ENCODE peak calls at places on chromosome 4, in ten cellular contexts. J is HFFc6, F is fibroblast of pulmonary artery, B is fibroblast of mammary gland, Z is B cell, U is breast epithelium, O is endothelial cell, K is heart right ventricle, A is mammary epithelial cell, V is osteoblast. L is an unnamed sample.

GRCh38 chr4:24213936-24214335 is 324.1 kb upstream of the PPARGC1A start:
- DNase-seq in J (no peak), F (no peak), B (no peak), Z (no peak), U (no peak), O (no peak), K (no peak), A (no peak), V (no peak), L (no peak)

GRCh38 chr4:27442146-27442545 is 581.5 kb downstream of the STIM2 start:
- DNase-seq in J (no peak), F (peak), B (no peak), Z (no peak), U (no peak), O (no peak), K (no peak), A (no peak), V (no peak), L (no peak)

GRCh38 chr4:152369903-152370296 is 166.0 kb downstream of the FBXW7 start:
- DNase-seq in J (no peak), F (no peak), B (no peak), Z (no peak), U (no peak), O (no peak), K (no peak), A (no peak), V (no peak), L (no peak)

GRCh38 chr4:26723216-26723615 is 137.4 kb upstream of the STIM2 start:
- DNase-seq in J (no peak), F (no peak), B (no peak), Z (no peak), U (no peak), O (no peak), K (no peak), A (no peak), V (no peak), L (no peak)

GRCh38 chr4:48017108-48017527 is 546 bp downstream of the NIPAL1 start:
- DNase-seq in J (peak), F (peak), B (peak), Z (no peak), U (peak), O (peak), K (no peak), A (peak), V (peak), L (no peak)

GRCh38 chr4:187309456-187309855 is 585.8 kb upstream of the FAT1 start:
- DNase-seq in J (peak), F (peak), B (no peak), Z (no peak), U (no peak), O (no peak), K (no peak), A (peak), V (no peak), L (no peak)

GRCh38 chr4:180814875-180815417 is 1428.3 kb upstream of the TENM3 start:
- DNase-seq in J (no peak), F (no peak), B (no peak), Z (no peak), U (no peak), O (no peak), K (no peak), A (no peak), V (no peak), L (no peak)

GRCh38 chr4:5976921-5977320 is 41.3 kb downstream of the C4orf50 start:
- DNase-seq in J (no peak), F (no peak), B (no peak), Z (no peak), U (peak), O (no peak), K (no peak), A (no peak), V (no peak), L (no peak)

GRCh38 chr4:106502106-106502699 is 133.6 kb upstream of the GIMD1 start:
- DNase-seq in J (peak), F (peak), B (peak), Z (no peak), U (peak), O (peak), K (peak), A (peak), V (peak), L (no peak)

GRCh38 chr4:105154576-105154975 is 7.9 kb downstream of the TET2 start:
- DNase-seq in J (no peak), F (no peak), B (no peak), Z (no peak), U (no peak), O (no peak), K (no peak), A (no peak), V (no peak), L (no peak)

GRCh38 chr4:161336016-161336415 is 827.8 kb downstream of the FSTL5 start:
- DNase-seq in J (no peak), F (no peak), B (no peak), Z (no peak), U (no peak), O (no peak), K (no peak), A (no peak), V (no peak), L (no peak)

GRCh38 chr4:77355731-77356130 is 198.7 kb downstream of the CCNG2 start:
- DNase-seq in J (no peak), F (no peak), B (no peak), Z (no peak), U (no peak), O (no peak), K (no peak), A (peak), V (no peak), L (no peak)

GRCh38 chr4:93169966-93170365 is 658.6 kb upstream of the ATOH1 start:
- DNase-seq in J (no peak), F (no peak), B (no peak), Z (no peak), U (no peak), O (no peak), K (no peak), A (no peak), V (no peak), L (no peak)

GRCh38 chr4:136650541-136651277 is 881.6 kb downstream of the PCDH18 start:
- DNase-seq in J (no peak), F (peak), B (peak), Z (no peak), U (no peak), O (no peak), K (no peak), A (peak), V (no peak), L (no peak)

DNA sequence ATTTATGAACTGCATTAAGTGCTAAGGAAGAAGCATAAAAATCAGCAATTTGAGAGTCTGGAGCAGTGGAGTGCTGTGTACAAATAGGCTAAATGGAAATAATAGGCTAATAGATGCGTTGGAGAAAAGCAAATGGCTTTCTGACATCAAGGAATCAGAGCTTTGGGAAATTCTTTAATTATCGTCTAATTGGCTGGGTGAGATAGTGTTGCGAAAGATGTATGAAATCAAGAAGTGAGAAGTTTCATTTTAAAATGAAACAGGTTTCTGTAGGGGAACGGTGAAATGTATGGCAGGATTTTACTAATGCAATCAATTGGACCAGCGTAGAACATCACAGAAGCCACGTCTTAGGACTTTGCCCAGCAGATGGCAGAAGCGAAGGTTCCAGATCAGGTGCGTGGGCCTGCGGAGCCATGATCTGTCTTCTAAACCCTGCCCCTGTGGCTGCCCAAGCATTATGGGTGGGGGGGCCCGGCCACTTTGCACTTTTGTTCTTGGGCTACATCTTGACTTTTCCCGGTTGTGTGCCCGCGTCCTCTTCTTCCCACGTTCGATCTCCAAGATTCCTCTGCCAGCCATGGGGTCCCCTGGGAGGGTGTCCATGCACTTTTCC is 118.5 kb upstream of the SHISA3 start:
- DNase-seq in J (no peak), F (no peak), B (no peak), Z (no peak), U (no peak), O (no peak), K (no peak), A (no peak), V (no peak), L (no peak)
- TF ChIP-seq CTCF in J (no peak), F (no peak), B (no peak), Z (no peak), U (no peak), O (no peak), K (no peak), A (no peak), V (no peak), L (no peak)

GRCh38 chr4:153545822-153546221 is 79.7 kb downstream of the TMEM131L start:
- DNase-seq in J (no peak), F (no peak), B (no peak), Z (no peak), U (no peak), O (no peak), K (no peak), A (no peak), V (no peak), L (no peak)

GRCh38 chr4:153541426-153542096 is 75.4 kb downstream of the TMEM131L start:
- DNase-seq in J (peak), F (peak), B (peak), Z (no peak), U (no peak), O (no peak), K (no peak), A (peak), V (peak), L (peak)

GRCh38 chr4:153542131-153542530 is 76.0 kb downstream of the TMEM131L start:
- DNase-seq in J (no peak), F (no peak), B (no peak), Z (no peak), U (no peak), O (no peak), K (no peak), A (no peak), V (no peak), L (no peak)

GRCh38 chr4:153543351-153543750 is 77.2 kb downstream of the TMEM131L start:
- DNase-seq in J (no peak), F (no peak), B (no peak), Z (no peak), U (no peak), O (no peak), K (no peak), A (no peak), V (no peak), L (no peak)

GRCh38 chr4:153542835-153543234 is 76.7 kb downstream of the TMEM131L start:
- DNase-seq in J (no peak), F (no peak), B (no peak), Z (no peak), U (no peak), O (no peak), K (no peak), A (no peak), V (no peak), L (no peak)
- TF ChIP-seq CTCF in J (peak), F (peak), B (peak), Z (peak), U (no peak), O (no peak), K (peak), A (no peak), V (no peak), L (no peak)

GRCh38 chr4:115790812-115791211 is 677.4 kb upstream of the NDST4 start:
- DNase-seq in J (no peak), F (no peak), B (no peak), Z (no peak), U (no peak), O (no peak), K (no peak), A (no peak), V (no peak), L (no peak)
- TF ChIP-seq CTCF in J (peak), F (no peak), B (no peak), Z (no peak), U (no peak), O (peak), K (no peak), A (no peak), V (no peak), L (no peak)

GRCh38 chr4:138555584-138555983 is 313.4 kb upstream of the SLC7A11 start:
- DNase-seq in J (peak), F (peak), B (peak), Z (no peak), U (no peak), O (peak), K (no peak), A (no peak), V (no peak), L (no peak)
- TF ChIP-seq CTCF in J (peak), F (peak), B (peak), Z (no peak), U (no peak), O (no peak), K (no peak), A (peak), V (peak), L (peak)

DNA sequence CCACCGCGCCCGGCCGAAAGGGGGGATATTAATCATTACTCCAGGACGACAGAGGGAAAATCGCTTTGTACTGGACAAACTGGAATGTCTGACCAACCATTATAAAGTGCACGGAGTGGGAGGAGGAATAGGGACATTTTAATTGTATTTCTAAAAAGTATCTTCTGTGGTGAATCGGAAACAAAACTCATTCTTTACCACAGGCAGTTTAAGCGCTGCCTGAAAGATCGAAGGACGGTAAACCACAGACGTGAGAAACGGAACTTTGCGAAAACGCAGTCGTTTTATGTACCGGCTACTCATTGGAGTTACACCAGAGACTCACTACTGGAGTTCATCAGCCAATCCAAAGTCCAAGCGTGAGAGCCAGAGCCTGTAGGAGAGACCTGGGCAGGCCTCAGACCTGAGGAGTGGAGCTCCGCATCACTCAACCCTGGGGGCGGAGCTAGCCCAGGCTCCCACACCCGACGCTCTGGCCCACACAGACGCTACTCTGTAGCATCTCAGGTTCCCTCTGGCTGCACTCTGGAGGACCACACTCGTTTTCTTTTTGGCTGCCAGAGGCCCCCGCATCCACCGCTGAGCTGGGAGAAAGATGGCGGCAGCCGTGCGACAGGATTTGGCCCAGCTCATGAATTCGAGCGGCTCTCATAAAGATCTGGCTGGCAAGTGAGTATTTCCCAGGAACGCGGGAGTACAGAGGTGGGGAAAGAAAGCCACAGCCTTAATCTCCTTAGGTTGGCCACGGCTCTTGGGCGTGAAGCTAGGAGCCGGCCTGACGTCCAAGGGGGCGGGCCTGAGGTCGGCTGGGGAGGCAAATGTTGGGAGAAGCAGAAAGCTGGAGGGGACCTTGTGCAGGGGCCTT is at the start of gene COPS4:
- DNase-seq in J (peak), F (peak), B (peak), Z (peak), U (peak), O (peak), K (peak), A (peak), V (peak), L (peak)
- TF ChIP-seq CTCF in J (peak), F (peak), B (peak), Z (peak), U (peak), O (peak), K (peak), A (peak), V (no peak), L (peak)

DNA sequence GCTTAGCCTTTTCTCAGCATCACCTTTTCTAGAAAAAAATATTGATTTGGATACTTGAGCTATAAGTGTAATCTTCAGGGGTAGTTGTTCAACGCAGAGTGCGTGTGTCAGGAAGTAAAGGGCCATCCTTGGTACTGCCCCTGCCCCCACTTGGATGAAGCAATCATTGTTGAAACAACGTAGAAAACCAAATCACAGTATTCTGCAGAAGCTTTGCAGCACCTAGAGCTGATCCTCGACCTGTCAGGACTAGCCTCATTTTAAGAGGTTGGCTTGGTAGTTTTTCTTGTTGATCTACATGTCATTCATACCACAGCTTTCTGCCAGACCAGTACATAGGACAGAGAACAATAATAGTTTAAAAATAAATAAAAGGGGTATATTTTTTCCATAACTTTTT is 65.3 kb upstream of the MYOZ2 start:
- DNase-seq in J (no peak), F (no peak), B (no peak), Z (no peak), U (no peak), O (no peak), K (no peak), A (peak), V (no peak), L (no peak)
- TF ChIP-seq CTCF in J (no peak), F (no peak), B (no peak), Z (no peak), U (no peak), O (no peak), K (no peak), A (no peak), V (no peak), L (no peak)

DNA sequence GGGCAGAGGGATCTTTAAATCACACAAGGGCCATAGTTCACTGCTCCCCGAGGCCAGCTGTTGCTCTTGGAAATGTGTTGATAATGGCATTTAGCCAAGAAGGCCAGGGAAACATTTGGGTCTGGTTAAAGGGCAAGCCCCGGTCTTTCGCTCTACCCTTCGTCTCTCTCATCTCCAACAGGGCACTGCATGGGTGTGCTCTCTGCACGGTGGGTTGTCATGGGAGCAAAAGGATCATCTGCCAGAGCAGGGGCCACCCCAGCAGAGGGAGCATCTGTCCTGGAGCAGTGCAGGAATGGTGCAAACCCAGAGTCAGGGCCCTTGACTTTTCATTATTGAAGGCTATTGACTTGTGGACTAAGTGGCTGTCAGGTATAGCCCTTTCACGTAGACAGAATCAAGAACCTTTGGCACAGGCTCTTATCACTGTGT is 22.7 kb upstream of the PGRMC2 start:
- DNase-seq in J (no peak), F (peak), B (peak), Z (no peak), U (no peak), O (no peak), K (peak), A (no peak), V (no peak), L (no peak)
- TF ChIP-seq CTCF in J (peak), F (peak), B (peak), Z (no peak), U (no peak), O (no peak), K (no peak), A (peak), V (peak), L (peak)

GRCh38 chr4:159014896-159015295 is 88.0 kb upstream of the RAPGEF2 start:
- DNase-seq in J (no peak), F (no peak), B (peak), Z (no peak), U (no peak), O (no peak), K (no peak), A (no peak), V (no peak), L (peak)

GRCh38 chr4:159017323-159018036 is 85.4 kb upstream of the RAPGEF2 start:
- DNase-seq in J (no peak), F (no peak), B (no peak), Z (no peak), U (no peak), O (no peak), K (no peak), A (no peak), V (no peak), L (no peak)

GRCh38 chr4:159015862-159016261 is 87.0 kb upstream of the RAPGEF2 start:
- DNase-seq in J (no peak), F (peak), B (peak), Z (no peak), U (no peak), O (no peak), K (no peak), A (no peak), V (no peak), L (no peak)

GRCh38 chr4:159018062-159018629 is 84.7 kb upstream of the RAPGEF2 start:
- DNase-seq in J (no peak), F (no peak), B (peak), Z (peak), U (no peak), O (no peak), K (peak), A (no peak), V (no peak), L (no peak)

GRCh38 chr4:159016527-159017137 is 86.2 kb upstream of the RAPGEF2 start:
- DNase-seq in J (no peak), F (peak), B (no peak), Z (no peak), U (no peak), O (no peak), K (no peak), A (no peak), V (no peak), L (no peak)
- TF ChIP-seq CTCF in J (peak), F (peak), B (no peak), Z (no peak), U (no peak), O (no peak), K (no peak), A (peak), V (peak), L (no peak)